ENCODE peak calls at places on chromosomes 7 and 10, in seven cellular contexts. One of them, this sample, is unnamed. For H3K9me3, the result is how much of the 10 kb centered on the place peaks cover.

GRCh38 chr10:133124357-133125211 is 35.4 kb upstream of the KNDC1 start:
- DNase-seq in tibial nerve: no peak
- DNase-seq in cardiac muscle cell: peak
- DNase-seq in adrenal gland: peak
- DNase-seq in upper lobe of right lung: peak
- DNase-seq in upper lobe of left lung: peak
- DNase-seq in CD4-positive, alpha-beta T cell: no peak
- DNase-seq in this sample: no peak

GRCh38 chr7:22846961-22847360 is 24.3 kb upstream of the TOMM7 start:
- DNase-seq in cardiac muscle cell: no peak
- DNase-seq in CD4-positive, alpha-beta T cell: no peak
- DNase-seq in upper lobe of left lung: no peak
- DNase-seq in upper lobe of right lung: no peak
- DNase-seq in adrenal gland: no peak
- DNase-seq in tibial nerve: no peak
- DNase-seq in this sample: no peak

GRCh38 chr10:117511601-117512390 is 30.8 kb upstream of the EMX2 start:
- DNase-seq in CD4-positive, alpha-beta T cell: no peak
- DNase-seq in tibial nerve: no peak
- DNase-seq in cardiac muscle cell: no peak
- DNase-seq in upper lobe of right lung: no peak
- DNase-seq in adrenal gland: no peak
- DNase-seq in upper lobe of left lung: no peak
- DNase-seq in this sample: no peak

GRCh38 chr10:15361131-15361530 is 10.0 kb downstream of the FAM171A1 start:
- DNase-seq in cardiac muscle cell: no peak
- DNase-seq in CD4-positive, alpha-beta T cell: no peak
- DNase-seq in adrenal gland: no peak
- DNase-seq in tibial nerve: no peak
- DNase-seq in upper lobe of left lung: no peak
- DNase-seq in upper lobe of right lung: no peak
- DNase-seq in this sample: no peak

GRCh38 chr10:42475168-42476098 is 162.9 kb downstream of the ZNF33B start:
- DNase-seq in CD4-positive, alpha-beta T cell: no peak
- DNase-seq in cardiac muscle cell: no peak
- DNase-seq in upper lobe of left lung: no peak
- DNase-seq in tibial nerve: no peak
- DNase-seq in adrenal gland: no peak
- DNase-seq in upper lobe of right lung: no peak
- DNase-seq in this sample: no peak

GRCh38 chr7:106418094-106418493 is 133.3 kb upstream of the NAMPT start:
- DNase-seq in tibial nerve: peak
- DNase-seq in CD4-positive, alpha-beta T cell: no peak
- DNase-seq in cardiac muscle cell: no peak
- DNase-seq in upper lobe of right lung: no peak
- DNase-seq in adrenal gland: no peak
- DNase-seq in upper lobe of left lung: peak
- DNase-seq in this sample: no peak

GRCh38 chr7:36887235-36887634 is 162.9 kb upstream of the AOAH start:
- DNase-seq in cardiac muscle cell: no peak
- DNase-seq in upper lobe of right lung: no peak
- DNase-seq in tibial nerve: no peak
- DNase-seq in adrenal gland: no peak
- DNase-seq in CD4-positive, alpha-beta T cell: no peak
- DNase-seq in upper lobe of left lung: no peak
- DNase-seq in this sample: no peak

GRCh38 chr7:98354511-98355249 is 46.2 kb downstream of the BAIAP2L1 start:
- DNase-seq in upper lobe of right lung: peak
- DNase-seq in tibial nerve: no peak
- DNase-seq in upper lobe of left lung: peak
- DNase-seq in cardiac muscle cell: no peak
- DNase-seq in adrenal gland: no peak
- DNase-seq in CD4-positive, alpha-beta T cell: no peak
- DNase-seq in this sample: no peak

DNA sequence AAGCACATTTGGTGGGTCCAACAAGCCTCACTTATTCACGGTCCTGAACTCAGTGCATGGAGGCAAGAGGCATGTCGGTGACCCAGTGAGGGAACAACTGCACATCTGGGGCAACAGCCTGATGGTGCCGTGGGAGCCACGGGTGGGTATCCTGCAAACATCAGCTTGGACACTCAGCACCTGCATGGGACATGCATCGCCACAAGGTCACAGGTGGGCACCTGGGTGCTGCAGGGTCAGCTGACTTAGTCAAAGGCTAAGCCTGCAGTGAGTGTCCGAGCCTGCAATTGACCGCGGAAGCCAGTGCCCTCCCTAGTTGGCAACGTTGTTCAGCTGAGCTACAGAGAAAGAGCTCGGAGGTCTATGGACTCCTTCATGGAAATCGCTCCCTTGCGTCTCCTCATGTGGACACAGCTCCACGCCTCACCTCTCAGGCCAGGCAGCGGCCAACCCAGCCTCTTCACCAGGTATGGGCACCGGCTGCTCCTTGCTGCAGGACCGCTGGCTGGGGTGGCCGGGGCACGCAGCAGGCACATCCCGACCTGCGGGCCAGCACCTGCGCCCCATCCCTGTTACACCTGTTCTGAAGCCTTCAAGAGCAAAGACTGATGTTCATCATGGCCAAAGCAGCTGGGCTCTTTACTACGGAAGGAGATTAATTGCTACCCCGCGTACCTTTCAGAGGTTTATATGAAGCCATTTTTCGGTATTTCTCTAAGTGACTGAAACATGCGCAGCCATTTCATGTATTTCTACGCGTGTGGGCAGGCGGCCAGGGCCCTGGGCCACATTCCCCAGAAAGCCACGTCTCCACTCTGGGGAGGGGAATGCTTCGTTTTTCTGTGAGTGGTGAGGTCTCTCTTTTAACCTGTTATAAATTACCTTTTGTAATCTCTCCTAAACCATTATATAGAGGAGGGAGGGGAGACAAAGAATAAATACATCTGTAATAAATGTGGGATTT is 380.7 kb downstream of the DNAJB6 start:
- DNase-seq in cardiac muscle cell: no peak
- DNase-seq in upper lobe of left lung: peak
- DNase-seq in upper lobe of right lung: no peak
- DNase-seq in tibial nerve: no peak
- DNase-seq in CD4-positive, alpha-beta T cell: no peak
- DNase-seq in adrenal gland: no peak
- DNase-seq in this sample: no peak
- H3K9me3 ChIP-seq in cardiac muscle cell: under half
- H3K9me3 ChIP-seq in upper lobe of left lung: under half
- H3K9me3 ChIP-seq in upper lobe of right lung: under half
- H3K9me3 ChIP-seq in tibial nerve: under half
- H3K9me3 ChIP-seq in CD4-positive, alpha-beta T cell: under half
- H3K9me3 ChIP-seq in adrenal gland: under half
- H3K9me3 ChIP-seq in this sample: half or more

GRCh38 chr7:158344706-158345300 is 242.8 kb downstream of the PTPRN2 start:
- DNase-seq in upper lobe of left lung: peak
- DNase-seq in CD4-positive, alpha-beta T cell: no peak
- DNase-seq in upper lobe of right lung: no peak
- DNase-seq in adrenal gland: no peak
- DNase-seq in cardiac muscle cell: no peak
- DNase-seq in tibial nerve: no peak
- DNase-seq in this sample: no peak
- H3K9me3 ChIP-seq in upper lobe of left lung: under half
- H3K9me3 ChIP-seq in CD4-positive, alpha-beta T cell: under half
- H3K9me3 ChIP-seq in upper lobe of right lung: under half
- H3K9me3 ChIP-seq in adrenal gland: under half
- H3K9me3 ChIP-seq in cardiac muscle cell: under half
- H3K9me3 ChIP-seq in tibial nerve: under half
- H3K9me3 ChIP-seq in this sample: half or more

GRCh38 chr10:131180086-131180485 is 131.4 kb downstream of the TCERG1L start:
- DNase-seq in cardiac muscle cell: no peak
- DNase-seq in CD4-positive, alpha-beta T cell: no peak
- DNase-seq in upper lobe of left lung: no peak
- DNase-seq in upper lobe of right lung: no peak
- DNase-seq in tibial nerve: no peak
- DNase-seq in adrenal gland: no peak
- DNase-seq in this sample: no peak
- H3K9me3 ChIP-seq in cardiac muscle cell: under half
- H3K9me3 ChIP-seq in CD4-positive, alpha-beta T cell: under half
- H3K9me3 ChIP-seq in upper lobe of left lung: under half
- H3K9me3 ChIP-seq in upper lobe of right lung: under half
- H3K9me3 ChIP-seq in tibial nerve: under half
- H3K9me3 ChIP-seq in adrenal gland: under half
- H3K9me3 ChIP-seq in this sample: half or more

DNA sequence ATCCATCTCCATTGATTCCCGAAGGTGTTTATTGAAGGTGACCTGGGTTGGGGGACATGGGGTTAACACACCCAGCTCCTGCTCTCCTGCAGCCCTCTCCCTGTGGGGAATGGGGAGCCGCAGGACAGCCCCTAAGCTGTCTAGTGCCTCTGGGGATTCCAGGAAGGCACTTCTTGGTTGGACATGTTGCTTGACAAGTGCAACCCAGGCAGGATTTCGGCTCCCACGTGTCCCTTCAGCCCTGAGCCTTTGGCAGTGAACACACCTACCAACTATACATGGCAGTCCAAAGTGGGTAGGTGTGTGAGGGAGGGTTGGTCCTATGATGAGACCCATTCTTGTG is 43.9 kb downstream of the DOCK1 start:
- DNase-seq in upper lobe of right lung: no peak
- DNase-seq in upper lobe of left lung: no peak
- DNase-seq in tibial nerve: no peak
- DNase-seq in cardiac muscle cell: no peak
- DNase-seq in CD4-positive, alpha-beta T cell: no peak
- DNase-seq in adrenal gland: no peak
- DNase-seq in this sample: no peak
- H3K9me3 ChIP-seq in upper lobe of right lung: under half
- H3K9me3 ChIP-seq in upper lobe of left lung: under half
- H3K9me3 ChIP-seq in tibial nerve: under half
- H3K9me3 ChIP-seq in cardiac muscle cell: under half
- H3K9me3 ChIP-seq in CD4-positive, alpha-beta T cell: under half
- H3K9me3 ChIP-seq in adrenal gland: under half
- H3K9me3 ChIP-seq in this sample: under half